ENCODE peak calls at places on chromosomes 4 and X, in eight cellular contexts. R, J, V, K, D, U, A and E are unnamed samples.

GRCh38 chrX:139246295-139246694 is 284.2 kb upstream of the F9 start:
- DNase-seq in R (no peak), J (no peak), V (no peak), K (no peak), D (no peak), U (no peak), A (no peak), E (no peak)

GRCh38 chr4:89056953-89057398 is at the start of gene FAM13A:
- DNase-seq in R (peak; percentile 66), J (no peak), V (no peak), K (peak; percentile 62), D (peak; percentile 85), U (peak; percentile 82), A (peak; percentile 86), E (peak; percentile 81)

GRCh38 chr4:95044204-95044848 is 286.6 kb downstream of the BMPR1B start:
- DNase-seq in R (no peak), J (no peak), V (no peak), K (no peak), D (no peak), U (no peak), A (no peak), E (no peak)

GRCh38 chr4:56651071-56651384 is 30.1 kb downstream of the HOPX start:
- DNase-seq in R (no peak), J (no peak), V (no peak), K (no peak), D (no peak), U (no peak), A (no peak), E (no peak)

GRCh38 chr4:53089940-53090729 is 228.0 kb downstream of the RASL11B start:
- DNase-seq in R (no peak), J (no peak), V (no peak), K (no peak), D (no peak), U (no peak), A (no peak), E (no peak)

GRCh38 chr4:3491681-3492405 is 28.7 kb downstream of the DOK7 start:
- DNase-seq in R (no peak), J (no peak), V (no peak), K (no peak), D (no peak), U (no peak), A (peak; percentile 34), E (no peak)

GRCh38 chrX:39953879-39954278 is 143.9 kb downstream of the BCOR start:
- DNase-seq in R (peak; percentile 87), J (no peak), V (no peak), K (peak; percentile 87), D (no peak), U (no peak), A (no peak), E (no peak)

GRCh38 chr4:114921790-114922581 is 191.4 kb downstream of the NDST4 start:
- DNase-seq in R (no peak), J (no peak), V (no peak), K (no peak), D (no peak), U (no peak), A (no peak), E (no peak)

GRCh38 chrX:47637546-47638195 is 7.9 kb upstream of the CFP start:
- DNase-seq in R (peak; percentile 84), J (no peak), V (peak; percentile 38), K (no peak), D (no peak), U (no peak), A (no peak), E (no peak)